ENCODE peak calls at places on chromosomes 3 and 15, in ten cellular contexts. B is GM13977; S is MV-4-11; F is left cardiac atrium; V is HS-5; A is stimulated activated CD8-positive, alpha-beta memory T cell treated with anti-CD3 and anti-CD28 coated beads, Interleukin-7, amount 100 ng/mL, for 1 hour; X is mesothelial cell of epicardium; R is stimulated activated CD4-positive, alpha-beta T cell treated with anti-CD3 and anti-CD28 coated beads, TNF-alpha, amount 100 ng/mL, for 4 hours; O is tibial artery; U is NCI-H1930. H is an unnamed sample.

GRCh38 chr3:139455855-139456254 is 20.5 kb downstream of the RBP2 start:
- DNase-seq in B (no peak), S (no peak), F (no peak), V (no peak), A (no peak), X (no peak), R (no peak), O (no peak), U (no peak), H (no peak)

GRCh38 chr3:96813134-96813819 is 1.1 kb upstream of the EPHA6 start:
- DNase-seq in B (peak), S (no peak), F (peak), V (peak), A (no peak), X (peak), R (no peak), O (peak), U (peak), H (peak)

GRCh38 chr3:172892158-172892557 is 141.6 kb downstream of the ECT2 start:
- DNase-seq in B (no peak), S (no peak), F (no peak), V (peak), A (no peak), X (no peak), R (no peak), O (no peak), U (no peak), H (no peak)

GRCh38 chr3:29759021-29759359 is 478.1 kb downstream of the RBMS3 start:
- DNase-seq in B (no peak), S (no peak), F (no peak), V (no peak), A (no peak), X (no peak), R (no peak), O (no peak), U (no peak), H (no peak)

GRCh38 chr3:100210777-100211145 is 50.0 kb upstream of the TBC1D23 start:
- DNase-seq in B (peak), S (no peak), F (no peak), V (no peak), A (no peak), X (no peak), R (no peak), O (no peak), U (no peak), H (no peak)

GRCh38 chr3:66828303-66828702 is 169.8 kb upstream of the KBTBD8 start:
- DNase-seq in B (no peak), S (no peak), F (no peak), V (no peak), A (no peak), X (no peak), R (no peak), O (no peak), U (no peak), H (no peak)

GRCh38 chr15:60070838-60071493 is 66.9 kb downstream of the FOXB1 start:
- DNase-seq in B (no peak), S (no peak), F (no peak), V (peak), A (no peak), X (no peak), R (no peak), O (no peak), U (no peak), H (no peak)

GRCh38 chr15:100831466-100831865 is 48.2 kb upstream of the ALDH1A3 start:
- DNase-seq in B (no peak), S (no peak), F (no peak), V (no peak), A (no peak), X (no peak), R (no peak), O (no peak), U (no peak), H (no peak)

GRCh38 chr3:69998759-69999158 is 774 bp upstream of the SAMMSON start:
- DNase-seq in B (no peak), S (no peak), F (no peak), V (no peak), A (no peak), X (no peak), R (no peak), O (no peak), U (no peak), H (no peak)

GRCh38 chr3:195021674-195022073 is 249.3 kb downstream of the XXYLT1 start:
- DNase-seq in B (no peak), S (no peak), F (no peak), V (no peak), A (no peak), X (no peak), R (no peak), O (peak), U (no peak), H (no peak)

GRCh38 chr3:155302476-155302875 is 9.0 kb upstream of the STRIT1 start:
- DNase-seq in B (no peak), S (no peak), F (no peak), V (no peak), A (no peak), X (no peak), R (no peak), O (no peak), U (no peak), H (no peak)

GRCh38 chr15:101545548-101546505 is 56.3 kb upstream of the PCSK6 start:
- DNase-seq in B (no peak), S (no peak), F (no peak), V (no peak), A (no peak), X (no peak), R (no peak), O (no peak), U (no peak), H (no peak)

GRCh38 chr3:18153571-18154173 is 271.5 kb downstream of the SATB1 start:
- DNase-seq in B (no peak), S (peak), F (no peak), V (peak), A (no peak), X (no peak), R (no peak), O (no peak), U (no peak), H (no peak)

GRCh38 chr3:30471076-30471475 is 135.3 kb upstream of the TGFBR2 start:
- DNase-seq in B (no peak), S (no peak), F (no peak), V (no peak), A (no peak), X (no peak), R (no peak), O (no peak), U (no peak), H (no peak)

GRCh38 chr3:188051801-188052228 is 102.1 kb upstream of the LPP start:
- DNase-seq in B (no peak), S (no peak), F (peak), V (no peak), A (no peak), X (no peak), R (no peak), O (peak), U (no peak), H (peak)

GRCh38 chr3:184378650-184379374 is 805 bp upstream of the THPO start:
- DNase-seq in B (no peak), S (no peak), F (no peak), V (no peak), A (no peak), X (no peak), R (no peak), O (peak), U (no peak), H (no peak)

GRCh38 chr3:180391001-180391400 is 211.0 kb upstream of the TTC14 start:
- DNase-seq in B (no peak), S (no peak), F (no peak), V (no peak), A (no peak), X (no peak), R (no peak), O (no peak), U (no peak), H (no peak)

GRCh38 chr3:67415504-67415903 is 238.9 kb downstream of the SUCLG2 start:
- DNase-seq in B (no peak), S (no peak), F (no peak), V (peak), A (no peak), X (no peak), R (no peak), O (no peak), U (no peak), H (no peak)

GRCh38 chr3:58102976-58103447 is 94.8 kb downstream of the FLNB start:
- DNase-seq in B (no peak), S (no peak), F (no peak), V (no peak), A (no peak), X (no peak), R (no peak), O (no peak), U (no peak), H (peak)

GRCh38 chr15:71325461-71325860 is 210.2 kb downstream of the THSD4 start:
- DNase-seq in B (no peak), S (no peak), F (no peak), V (peak), A (no peak), X (no peak), R (no peak), O (no peak), U (no peak), H (no peak)

H was measured in ovary.